ENCODE peak calls at places on chromosome 1, in nine cellular contexts. N is PC-9, S is Calu3, R is MCF 10A, B is GM12864, G is GM10248, V is HFF-Myc, C is endodermal cell, O is cardiac fibroblast. U is an unnamed sample.
A peak's percentile ranks its signal among the peaks of the same experiment; 100 is the strongest.

GRCh38 chr1:1748686-1749321 is 24.6 kb upstream of the CDK11A start:
- DNase-seq in C (peak; percentile 62), B (no peak), N (no peak), V (no peak), O (no peak), G (no peak), S (no peak), R (no peak), U (peak; percentile 21)

GRCh38 chr1:200911361-200911760 is 16.7 kb downstream of the INAVA start:
- DNase-seq in O (no peak), V (no peak), N (no peak), G (no peak), B (no peak), S (no peak), R (no peak), C (no peak), U (no peak)

GRCh38 chr1:1779691-1780597 is 1.7 kb upstream of the NADK start:
- DNase-seq in V (no peak), S (peak; percentile 30), O (peak; percentile 82), B (peak; percentile 86), R (peak; percentile 91), N (peak; percentile 69), G (peak; percentile 82), C (peak; percentile 73), U (peak; percentile 90)

GRCh38 chr1:218079820-218080219 is 205.3 kb upstream of the RRP15 start:
- DNase-seq in C (no peak), B (no peak), N (no peak), G (no peak), V (no peak), O (no peak), S (no peak), R (no peak), U (no peak)

GRCh38 chr1:244087021-244087560 is 36.0 kb downstream of the ZBTB18 start:
- DNase-seq in C (no peak), N (no peak), V (no peak), O (no peak), G (no peak), B (no peak), R (no peak), S (no peak), U (no peak)

GRCh38 chr1:178885869-178886268 is 15.0 kb upstream of the ANGPTL1 start:
- DNase-seq in V (no peak), B (no peak), C (no peak), R (no peak), N (no peak), S (no peak), G (no peak), O (no peak), U (no peak)

GRCh38 chr1:219797009-219797408 is 131.3 kb downstream of the SLC30A10 start:
- DNase-seq in S (no peak), B (no peak), G (no peak), N (no peak), V (no peak), C (no peak), R (no peak), O (no peak), U (no peak)

GRCh38 chr1:12773438-12773837 is at the start of gene PRAMEF12:
- DNase-seq in R (no peak), B (no peak), V (no peak), N (no peak), C (no peak), O (no peak), G (no peak), S (no peak), U (no peak)

GRCh38 chr1:1479547-1480483 is 8.2 kb downstream of the ATAD3B start:
- DNase-seq in O (no peak), G (no peak), S (no peak), N (no peak), C (no peak), V (no peak), B (no peak), R (no peak), U (no peak)

GRCh38 chr1:201254625-201255469 is 28.5 kb upstream of the PKP1 start:
- DNase-seq in V (no peak), R (peak; percentile 80), O (peak; percentile 45), N (no peak), C (peak; percentile 98), B (no peak), S (peak; percentile 91), G (peak; percentile 89), U (peak; percentile 88)

GRCh38 chr1:169108897-169109560 is 2.5 kb downstream of the ATP1B1 start:
- DNase-seq in C (peak; percentile 58), V (peak; percentile 17), R (peak; percentile 68), S (peak; percentile 63), N (peak; percentile 57), B (no peak), O (peak; percentile 43), G (peak; percentile 45), U (peak; percentile 64)

GRCh38 chr1:109649380-109649987 is 6.4 kb upstream of the GSTM4 start:
- DNase-seq in S (no peak), B (no peak), O (peak; percentile 72), V (no peak), G (no peak), C (no peak), N (peak; percentile 26), R (no peak), U (no peak)
- TF ChIP-seq CTCF in S (no peak), B (peak; percentile 12), O (peak; percentile 38), V (peak; percentile 55), G (peak; percentile 16), C (peak; percentile 30), N (no peak), R (no peak), U (no peak)

DNA sequence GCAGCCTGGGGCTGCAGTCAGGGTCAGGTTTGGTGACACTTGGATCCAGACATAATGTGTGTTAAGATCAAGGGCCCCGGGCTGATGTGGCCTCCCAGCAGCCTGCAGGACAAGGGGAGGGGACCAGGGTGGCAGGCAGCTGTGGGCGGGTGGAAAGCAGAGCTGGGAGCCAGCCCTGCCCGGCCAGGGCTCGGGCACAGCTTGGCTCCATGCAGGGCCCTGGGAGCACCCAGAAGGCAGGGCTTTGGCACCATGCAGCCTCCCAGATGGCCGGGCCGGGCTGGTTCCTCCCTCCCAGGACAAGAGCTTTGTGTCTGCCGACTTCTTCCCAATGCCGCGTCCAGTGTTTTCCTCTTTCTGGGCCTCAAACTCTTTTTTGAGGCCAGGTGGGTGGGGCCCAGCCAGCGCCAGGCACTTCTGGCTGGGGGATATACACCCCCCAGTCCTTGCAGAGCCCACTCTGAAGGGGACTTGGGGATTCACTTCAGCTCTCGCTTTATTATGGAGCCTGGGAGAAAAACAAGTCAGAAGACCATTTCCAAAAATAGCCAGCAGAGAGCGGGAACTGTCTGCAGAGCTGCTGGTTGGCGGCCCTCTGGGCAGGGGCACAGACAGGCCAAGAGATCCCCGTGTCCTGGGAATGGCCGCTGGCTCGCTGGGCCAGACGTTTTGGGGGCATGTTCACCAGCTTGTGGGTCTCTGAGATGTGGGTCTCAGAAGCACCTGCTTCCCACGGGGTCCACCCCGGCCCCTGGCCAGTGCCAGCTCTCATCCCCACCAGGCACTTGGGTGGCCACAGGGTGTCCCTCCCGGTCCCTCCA is 103.8 kb upstream of the ARHGEF16 start:
- DNase-seq in G (no peak), B (no peak), N (no peak), S (no peak), V (no peak), C (no peak), R (no peak), O (peak; percentile 13), U (no peak)
- TF ChIP-seq CTCF in G (no peak), B (no peak), N (no peak), S (no peak), V (no peak), C (no peak), R (no peak), O (no peak), U (no peak)

DNA sequence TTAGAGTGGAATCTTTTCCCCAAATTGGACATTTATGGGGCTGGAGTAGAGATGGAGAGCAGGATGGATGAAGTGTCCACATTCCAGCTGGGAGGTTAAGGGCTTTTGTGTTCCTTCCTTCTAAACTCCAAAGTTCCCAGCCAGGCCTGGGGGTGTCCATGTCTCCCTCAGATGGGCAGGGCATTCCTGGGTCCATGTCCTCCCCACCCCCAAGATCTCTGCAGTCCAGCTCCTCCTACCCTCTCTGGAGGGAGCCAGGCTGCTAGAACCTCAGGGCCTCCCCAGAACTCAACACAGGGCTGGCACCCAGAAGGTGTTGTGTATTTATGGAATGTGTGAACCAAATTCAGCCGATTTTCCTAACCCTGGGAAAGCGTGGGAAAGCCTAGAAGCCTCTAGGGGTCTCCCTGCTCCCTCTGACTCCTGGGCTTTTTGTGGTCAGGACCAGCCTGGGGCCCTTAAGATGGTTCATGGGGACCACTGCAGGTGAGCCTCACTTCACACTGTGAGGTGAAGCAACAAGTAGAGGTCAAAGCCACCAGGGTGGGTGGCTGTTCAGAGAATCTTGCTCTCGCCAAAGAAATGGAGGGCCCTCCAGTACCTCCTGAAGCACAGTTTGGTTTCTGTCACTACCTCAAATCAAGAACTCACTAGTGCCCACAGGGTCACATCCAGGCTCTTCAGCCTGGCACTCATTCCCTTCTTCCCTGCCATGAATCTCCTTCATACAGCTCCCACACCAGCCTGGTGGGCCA is 54.8 kb downstream of the GLIS1 start:
- DNase-seq in S (no peak), C (peak; percentile 82), V (no peak), G (no peak), B (no peak), O (no peak), N (no peak), R (peak; percentile 9), U (no peak)
- TF ChIP-seq CTCF in S (no peak), C (peak; percentile 70), V (peak; percentile 40), G (no peak), B (no peak), O (peak; percentile 20), N (no peak), R (no peak), U (no peak)

DNA sequence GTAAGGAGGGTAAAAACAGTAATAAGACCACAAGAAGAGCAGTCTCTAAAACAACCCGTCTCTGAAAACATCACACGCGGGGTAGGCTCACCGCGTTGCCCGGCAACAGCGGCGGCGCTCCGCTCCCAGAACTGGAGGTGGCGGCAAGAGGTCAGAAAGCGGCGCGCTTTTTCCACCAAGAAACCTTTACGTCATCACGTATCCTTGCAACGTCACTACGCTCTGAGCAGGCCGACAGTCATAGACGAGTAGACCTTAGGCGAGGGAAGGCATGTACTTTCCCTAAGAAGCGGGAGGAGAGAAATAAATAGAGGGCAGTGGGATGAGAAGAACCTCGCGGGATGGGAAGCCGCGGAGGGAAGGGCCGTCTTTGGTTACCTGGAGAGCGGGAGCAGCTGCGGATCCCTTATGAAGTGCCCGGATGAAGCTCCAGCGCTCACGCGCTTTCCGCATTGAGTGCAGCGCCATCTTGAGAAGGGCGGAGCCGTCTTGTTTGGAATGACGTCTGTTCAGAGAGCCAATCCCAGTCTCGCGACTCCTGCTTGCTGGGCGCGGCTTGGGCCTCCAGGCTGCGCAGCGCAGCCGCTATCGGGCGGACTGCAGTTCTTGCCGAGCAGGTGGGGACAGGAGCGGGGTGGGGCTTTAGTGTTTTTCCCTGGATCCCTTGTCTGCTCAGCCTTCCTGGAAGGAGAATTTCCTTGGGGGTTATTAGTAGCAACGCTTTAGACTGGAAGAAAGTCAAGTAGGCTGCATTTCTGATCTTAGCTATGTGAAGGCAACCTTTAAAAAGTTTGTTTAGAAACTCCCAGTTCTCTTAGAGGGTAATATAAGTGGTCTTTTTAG is at the start of gene WARS2:
- DNase-seq in B (peak; percentile 95), R (peak; percentile 98), V (peak; percentile 95), C (peak; percentile 98), G (peak; percentile 92), N (peak; percentile 98), S (peak; percentile 86), O (peak; percentile 98), U (peak; percentile 88)
- TF ChIP-seq CTCF in B (peak; percentile 3), R (no peak), V (no peak), C (no peak), G (no peak), N (no peak), S (no peak), O (no peak), U (no peak)

GRCh38 chr1:170664828-170665617 is 1.1 kb downstream of the PRRX1 start:
- DNase-seq in R (no peak), N (no peak), B (no peak), V (no peak), C (peak; percentile 79), G (no peak), O (peak; percentile 71), S (peak; percentile 66), U (peak; percentile 22)
- TF ChIP-seq CTCF in R (no peak), N (no peak), B (no peak), V (peak; percentile 26), C (no peak), G (no peak), O (peak; percentile 38), S (peak; percentile 21), U (no peak)